ENCODE peak calls at places on chromosomes 11 and 22, in ten cellular contexts. R is CD8-positive, alpha-beta T cell; K is activated T-helper 1 cell treated with Interleukin-2 at 50 U/mL for 16 hours; O is activated naive CD8-positive, alpha-beta T cell treated with anti-CD3 and anti-CD28 coated beads, Interleukin-2, amount 10 ng/mL, durations not matched to agents 7 days and 5 days; S is skeletal muscle cell; P is effector CD4-positive, alpha-beta T cell; F is left ventricle myocardium inferior; Z is pancreas; E is Calu3; M is occipital lobe. N is an unnamed sample.

GRCh38 chr11:120548682-120549209 is 37.2 kb downstream of the GRIK4 start:
- DNase-seq in R (no peak), K (no peak), O (no peak), S (no peak), P (no peak), F (no peak), Z (no peak), E (no peak), M (no peak), N (no peak)

GRCh38 chr11:119389611-119390254 is 8.2 kb upstream of the USP2 start:
- DNase-seq in R (no peak), K (no peak), O (no peak), S (no peak), P (no peak), F (no peak), Z (no peak), E (no peak), M (no peak), N (no peak)

GRCh38 chr22:39273950-39274887 is 29.4 kb upstream of the PDGFB start:
- DNase-seq in R (no peak), K (no peak), O (no peak), S (no peak), P (no peak), F (no peak), Z (no peak), E (no peak), M (no peak), N (no peak)

GRCh38 chr11:93537022-93537421 is 6.2 kb downstream of the SMCO4 start:
- DNase-seq in R (no peak), K (no peak), O (no peak), S (no peak), P (no peak), F (peak), Z (peak), E (no peak), M (peak), N (no peak)

GRCh38 chr11:16412525-16413194 is 56.3 kb upstream of the SOX6 start:
- DNase-seq in R (no peak), K (no peak), O (no peak), S (no peak), P (no peak), F (no peak), Z (no peak), E (no peak), M (no peak), N (no peak)

GRCh38 chr11:85551881-85552280 is 75.3 kb downstream of the DLG2 start:
- DNase-seq in R (no peak), K (no peak), O (no peak), S (no peak), P (no peak), F (no peak), Z (no peak), E (no peak), M (no peak), N (no peak)

GRCh38 chr11:66720223-66720898 is 8.7 kb downstream of the SPTBN2 start:
- DNase-seq in R (no peak), K (no peak), O (peak), S (peak), P (no peak), F (no peak), Z (peak), E (peak), M (peak), N (no peak)

GRCh38 chr11:112122206-112122605 is 35.5 kb downstream of the SDHD start:
- DNase-seq in R (no peak), K (no peak), O (no peak), S (no peak), P (no peak), F (no peak), Z (no peak), E (no peak), M (no peak), N (no peak)

GRCh38 chr11:815675-816432 is 2.9 kb upstream of the PNPLA2 start:
- DNase-seq in R (no peak), K (no peak), O (no peak), S (no peak), P (no peak), F (no peak), Z (no peak), E (no peak), M (no peak), N (no peak)

GRCh38 chr22:38467904-38468760 is at the start of gene KDELR3:
- DNase-seq in R (no peak), K (peak), O (peak), S (peak), P (no peak), F (peak), Z (peak), E (peak), M (no peak), N (no peak)

GRCh38 chr11:93279911-93280347 is 50.6 kb upstream of the DEUP1 start:
- DNase-seq in R (no peak), K (no peak), O (no peak), S (no peak), P (no peak), F (no peak), Z (no peak), E (no peak), M (no peak), N (no peak)

GRCh38 chr11:10984250-10984649 is 126.4 kb upstream of the ZBED5 start:
- DNase-seq in R (no peak), K (no peak), O (no peak), S (no peak), P (no peak), F (no peak), Z (no peak), E (no peak), M (no peak), N (no peak)

GRCh38 chr11:119832132-119832531 is 103.1 kb upstream of the NECTIN1 start:
- DNase-seq in R (no peak), K (no peak), O (no peak), S (no peak), P (no peak), F (no peak), Z (no peak), E (no peak), M (no peak), N (no peak)

GRCh38 chr22:49619301-49619700 is 208.4 kb downstream of the BRD1 start:
- DNase-seq in R (no peak), K (no peak), O (no peak), S (no peak), P (no peak), F (peak), Z (no peak), E (no peak), M (no peak), N (peak)

GRCh38 chr11:64314146-64314804 is 3.1 kb downstream of the TRMT112 start:
- DNase-seq in R (no peak), K (no peak), O (no peak), S (no peak), P (no peak), F (no peak), Z (no peak), E (no peak), M (no peak), N (no peak)

GRCh38 chr11:83371489-83371888 is 85.3 kb upstream of the CCDC90B start:
- DNase-seq in R (no peak), K (no peak), O (no peak), S (no peak), P (no peak), F (no peak), Z (no peak), E (no peak), M (no peak), N (no peak)

GRCh38 chr22:30635273-30636225 is at the start of gene SLC35E4:
- DNase-seq in R (peak), K (peak), O (peak), S (peak), P (peak), F (peak), Z (peak), E (peak), M (peak), N (peak)

GRCh38 chr22:39003165-39003638 is 10.9 kb upstream of the APOBEC3C start:
- DNase-seq in R (peak), K (peak), O (peak), S (peak), P (peak), F (peak), Z (peak), E (peak), M (no peak), N (peak)

GRCh38 chr22:23909258-23909898 is 15.2 kb downstream of the MIF start:
- DNase-seq in R (no peak), K (no peak), O (no peak), S (no peak), P (no peak), F (no peak), Z (no peak), E (no peak), M (no peak), N (no peak)

GRCh38 chr22:37043828-37044538 is 7.6 kb upstream of the KCTD17 start:
- DNase-seq in R (no peak), K (no peak), O (peak), S (no peak), P (no peak), F (peak), Z (peak), E (peak), M (no peak), N (peak)

GRCh38 chr11:109697140-109697843 is 275.3 kb downstream of the C11orf87 start:
- DNase-seq in R (no peak), K (no peak), O (no peak), S (no peak), P (no peak), F (no peak), Z (no peak), E (no peak), M (no peak), N (no peak)

GRCh38 chr11:2580444-2581050 is 119.2 kb downstream of the KCNQ1OT1 start:
- DNase-seq in R (no peak), K (no peak), O (peak), S (no peak), P (no peak), F (peak), Z (peak), E (peak), M (no peak), N (peak)

GRCh38 chr22:39178206-39179111 is 26.0 kb upstream of the CBX7 start:
- DNase-seq in R (no peak), K (no peak), O (no peak), S (no peak), P (no peak), F (no peak), Z (no peak), E (no peak), M (no peak), N (no peak)

GRCh38 chr11:64340671-64341335 is 799 bp downstream of the CCDC88B start:
- DNase-seq in R (peak), K (peak), O (peak), S (no peak), P (peak), F (no peak), Z (no peak), E (no peak), M (no peak), N (no peak)

GRCh38 chr22:50247748-50248147 is 2.9 kb upstream of the TUBGCP6 start:
- DNase-seq in R (peak), K (peak), O (no peak), S (no peak), P (no peak), F (no peak), Z (peak), E (no peak), M (no peak), N (peak)

GRCh38 chr11:129589190-129589589 is 213.5 kb downstream of the BARX2 start:
- DNase-seq in R (no peak), K (no peak), O (no peak), S (no peak), P (no peak), F (no peak), Z (no peak), E (no peak), M (no peak), N (no peak)

GRCh38 chr11:72693271-72693968 is 19.2 kb upstream of the PDE2A start:
- DNase-seq in R (no peak), K (no peak), O (no peak), S (no peak), P (no peak), F (no peak), Z (no peak), E (no peak), M (no peak), N (no peak)

GRCh38 chr11:120340529-120340928 is 4.3 kb downstream of the ARHGEF12 start:
- DNase-seq in R (no peak), K (no peak), O (no peak), S (no peak), P (no peak), F (no peak), Z (no peak), E (no peak), M (no peak), N (no peak)

GRCh38 chr11:115317428-115318185 is 186.6 kb downstream of the CADM1 start:
- DNase-seq in R (no peak), K (no peak), O (no peak), S (no peak), P (no peak), F (no peak), Z (no peak), E (no peak), M (no peak), N (no peak)

GRCh38 chr11:102367364-102367763 is 20.4 kb downstream of the BIRC2 start:
- DNase-seq in R (no peak), K (no peak), O (no peak), S (no peak), P (no peak), F (no peak), Z (no peak), E (no peak), M (no peak), N (no peak)

GRCh38 chr11:71336996-71337772 is 84.8 kb upstream of the SHANK2 start:
- DNase-seq in R (no peak), K (no peak), O (no peak), S (no peak), P (no peak), F (no peak), Z (no peak), E (no peak), M (no peak), N (no peak)

GRCh38 chr11:58905716-58906547 is 33.4 kb upstream of the GLYATL1 start:
- DNase-seq in R (no peak), K (no peak), O (no peak), S (peak), P (no peak), F (peak), Z (peak), E (peak), M (peak), N (no peak)

GRCh38 chr11:114344494-114344893 is 48.3 kb downstream of the NNMT start:
- DNase-seq in R (no peak), K (no peak), O (no peak), S (no peak), P (no peak), F (no peak), Z (no peak), E (no peak), M (no peak), N (no peak)

GRCh38 chr11:75715688-75716087 is 1.9 kb upstream of the MOGAT2 start:
- DNase-seq in R (no peak), K (no peak), O (no peak), S (no peak), P (no peak), F (no peak), Z (no peak), E (no peak), M (no peak), N (no peak)

GRCh38 chr11:129251067-129251466 is 58.9 kb upstream of the ARHGAP32 start:
- DNase-seq in R (no peak), K (no peak), O (no peak), S (no peak), P (no peak), F (no peak), Z (no peak), E (no peak), M (no peak), N (no peak)

GRCh38 chr22:46770726-46771125 is 8.3 kb downstream of the TBC1D22A start:
- DNase-seq in R (no peak), K (no peak), O (no peak), S (no peak), P (no peak), F (no peak), Z (no peak), E (no peak), M (no peak), N (peak)

GRCh38 chr11:293852-294661 is 5.1 kb downstream of the PGGHG start:
- DNase-seq in R (no peak), K (no peak), O (peak), S (no peak), P (no peak), F (peak), Z (no peak), E (no peak), M (no peak), N (peak)